ENCODE peak calls at places on chromosomes 5 and 9, in six cellular contexts. One of them, this sample, is unnamed. For H3K27me3 and H3K4me1, the result is how much of the 10 kb centered on the place peaks cover.

GRCh38 chr5:133944263-133945230 is 23.9 kb downstream of the C5orf15 start:
- DNase-seq in naive thymus-derived CD4-positive, alpha-beta T cell: peak
- DNase-seq in spleen: no peak
- DNase-seq in stomach: peak
- DNase-seq in colonic mucosa: peak
- DNase-seq in endodermal cell: peak
- DNase-seq in this sample: no peak

GRCh38 chr5:135934939-135935338 is 19.8 kb downstream of the LECT2 start:
- DNase-seq in endodermal cell: no peak
- DNase-seq in stomach: no peak
- DNase-seq in colonic mucosa: no peak
- DNase-seq in spleen: no peak
- DNase-seq in naive thymus-derived CD4-positive, alpha-beta T cell: no peak
- DNase-seq in this sample: no peak

GRCh38 chr5:40606077-40606765 is 73.5 kb upstream of the PTGER4 start:
- DNase-seq in colonic mucosa: no peak
- DNase-seq in naive thymus-derived CD4-positive, alpha-beta T cell: no peak
- DNase-seq in spleen: no peak
- DNase-seq in stomach: no peak
- DNase-seq in endodermal cell: no peak
- DNase-seq in this sample: no peak

GRCh38 chr9:129968690-129969485 is 74.1 kb downstream of the FNBP1 start:
- DNase-seq in spleen: no peak
- DNase-seq in stomach: no peak
- DNase-seq in colonic mucosa: no peak
- DNase-seq in naive thymus-derived CD4-positive, alpha-beta T cell: no peak
- DNase-seq in endodermal cell: no peak
- DNase-seq in this sample: no peak

GRCh38 chr9:98147582-98147981 is 28.6 kb upstream of the TRIM14 start:
- DNase-seq in colonic mucosa: no peak
- DNase-seq in stomach: no peak
- DNase-seq in spleen: no peak
- DNase-seq in endodermal cell: no peak
- DNase-seq in naive thymus-derived CD4-positive, alpha-beta T cell: no peak
- DNase-seq in this sample: no peak

GRCh38 chr5:117266237-117266725 is 691.7 kb upstream of the SEMA6A start:
- DNase-seq in spleen: no peak
- DNase-seq in naive thymus-derived CD4-positive, alpha-beta T cell: no peak
- DNase-seq in stomach: no peak
- DNase-seq in colonic mucosa: no peak
- DNase-seq in endodermal cell: no peak
- DNase-seq in this sample: no peak

GRCh38 chr9:75906531-75906930 is 16.1 kb downstream of the PCSK5 start:
- DNase-seq in endodermal cell: no peak
- DNase-seq in spleen: no peak
- DNase-seq in stomach: no peak
- DNase-seq in naive thymus-derived CD4-positive, alpha-beta T cell: no peak
- DNase-seq in colonic mucosa: no peak
- DNase-seq in this sample: no peak

GRCh38 chr5:13783731-13784130 is 160.8 kb downstream of the DNAH5 start:
- DNase-seq in endodermal cell: no peak
- DNase-seq in naive thymus-derived CD4-positive, alpha-beta T cell: no peak
- DNase-seq in stomach: no peak
- DNase-seq in spleen: no peak
- DNase-seq in colonic mucosa: no peak
- DNase-seq in this sample: no peak

GRCh38 chr5:63961125-63961597 is 1.1 kb downstream of the HTR1A start:
- DNase-seq in spleen: peak
- DNase-seq in endodermal cell: no peak
- DNase-seq in colonic mucosa: no peak
- DNase-seq in stomach: no peak
- DNase-seq in naive thymus-derived CD4-positive, alpha-beta T cell: no peak
- DNase-seq in this sample: no peak

GRCh38 chr9:81619353-81620008 is 69.9 kb downstream of the TLE1 start:
- DNase-seq in stomach: no peak
- DNase-seq in naive thymus-derived CD4-positive, alpha-beta T cell: no peak
- DNase-seq in colonic mucosa: no peak
- DNase-seq in endodermal cell: no peak
- DNase-seq in spleen: no peak
- DNase-seq in this sample: no peak

GRCh38 chr5:142746532-142746931 is 23.6 kb upstream of the ARHGAP26 start:
- DNase-seq in spleen: no peak
- DNase-seq in endodermal cell: no peak
- DNase-seq in stomach: no peak
- DNase-seq in colonic mucosa: no peak
- DNase-seq in naive thymus-derived CD4-positive, alpha-beta T cell: no peak
- DNase-seq in this sample: no peak

GRCh38 chr9:92094655-92095054 is 20.6 kb downstream of the SPTLC1 start:
- DNase-seq in spleen: no peak
- DNase-seq in naive thymus-derived CD4-positive, alpha-beta T cell: no peak
- DNase-seq in endodermal cell: peak
- DNase-seq in colonic mucosa: no peak
- DNase-seq in stomach: no peak
- DNase-seq in this sample: no peak

GRCh38 chr5:6201626-6202025 is 176.7 kb downstream of the MED10 start:
- DNase-seq in stomach: no peak
- DNase-seq in colonic mucosa: no peak
- DNase-seq in endodermal cell: no peak
- DNase-seq in naive thymus-derived CD4-positive, alpha-beta T cell: no peak
- DNase-seq in spleen: no peak
- DNase-seq in this sample: no peak

GRCh38 chr9:100425758-100426157 is 1.2 kb upstream of the MSANTD3 start:
- DNase-seq in endodermal cell: no peak
- DNase-seq in naive thymus-derived CD4-positive, alpha-beta T cell: no peak
- DNase-seq in spleen: no peak
- DNase-seq in stomach: no peak
- DNase-seq in colonic mucosa: no peak
- DNase-seq in this sample: no peak

GRCh38 chr5:123087173-123088030 is 1.6 kb upstream of the PRDM6 start:
- DNase-seq in naive thymus-derived CD4-positive, alpha-beta T cell: no peak
- DNase-seq in stomach: no peak
- DNase-seq in colonic mucosa: no peak
- DNase-seq in endodermal cell: peak
- DNase-seq in spleen: no peak
- DNase-seq in this sample: no peak

GRCh38 chr9:137319434-137319975 is 17.4 kb upstream of the NRARP start:
- DNase-seq in spleen: peak
- DNase-seq in naive thymus-derived CD4-positive, alpha-beta T cell: no peak
- DNase-seq in stomach: peak
- DNase-seq in endodermal cell: peak
- DNase-seq in colonic mucosa: no peak
- DNase-seq in this sample: no peak

GRCh38 chr5:893137-893506 is 438 bp downstream of the TRIP13 start:
- DNase-seq in stomach: no peak
- DNase-seq in endodermal cell: no peak
- DNase-seq in naive thymus-derived CD4-positive, alpha-beta T cell: no peak
- DNase-seq in spleen: no peak
- DNase-seq in colonic mucosa: no peak
- DNase-seq in this sample: no peak

GRCh38 chr9:129242971-129243561 is 65.0 kb upstream of the IER5L start:
- DNase-seq in stomach: no peak
- DNase-seq in colonic mucosa: no peak
- DNase-seq in spleen: peak
- DNase-seq in naive thymus-derived CD4-positive, alpha-beta T cell: no peak
- DNase-seq in endodermal cell: no peak
- DNase-seq in this sample: peak

GRCh38 chr5:136420168-136420916 is 55.0 kb upstream of the TRPC7 start:
- DNase-seq in naive thymus-derived CD4-positive, alpha-beta T cell: no peak
- DNase-seq in spleen: no peak
- DNase-seq in colonic mucosa: no peak
- DNase-seq in stomach: no peak
- DNase-seq in endodermal cell: peak
- DNase-seq in this sample: no peak

GRCh38 chr5:94228791-94229190 is 389.6 kb downstream of the KIAA0825 start:
- DNase-seq in stomach: no peak
- DNase-seq in spleen: no peak
- DNase-seq in colonic mucosa: no peak
- DNase-seq in endodermal cell: no peak
- DNase-seq in naive thymus-derived CD4-positive, alpha-beta T cell: no peak
- DNase-seq in this sample: no peak

GRCh38 chr5:127776477-127776876 is 73.3 kb downstream of the CCDC192 start:
- DNase-seq in endodermal cell: no peak
- DNase-seq in naive thymus-derived CD4-positive, alpha-beta T cell: no peak
- DNase-seq in colonic mucosa: no peak
- DNase-seq in stomach: no peak
- DNase-seq in spleen: no peak
- DNase-seq in this sample: no peak

GRCh38 chr9:19456996-19457693 is 48.3 kb downstream of the ACER2 start:
- DNase-seq in endodermal cell: peak
- DNase-seq in spleen: no peak
- DNase-seq in colonic mucosa: peak
- DNase-seq in naive thymus-derived CD4-positive, alpha-beta T cell: peak
- DNase-seq in stomach: peak
- DNase-seq in this sample: no peak

GRCh38 chr9:19934301-19934868 is 145.5 kb upstream of the SLC24A2 start:
- DNase-seq in stomach: peak
- DNase-seq in naive thymus-derived CD4-positive, alpha-beta T cell: no peak
- DNase-seq in spleen: no peak
- DNase-seq in endodermal cell: peak
- DNase-seq in colonic mucosa: peak
- DNase-seq in this sample: no peak

GRCh38 chr9:89144242-89144641 is 34.4 kb downstream of the SHC3 start:
- DNase-seq in endodermal cell: no peak
- DNase-seq in spleen: no peak
- DNase-seq in stomach: no peak
- DNase-seq in naive thymus-derived CD4-positive, alpha-beta T cell: no peak
- DNase-seq in colonic mucosa: no peak
- DNase-seq in this sample: no peak

GRCh38 chr5:150164211-150164610 is 2.4 kb upstream of the CDX1 start:
- DNase-seq in colonic mucosa: no peak
- DNase-seq in spleen: no peak
- DNase-seq in stomach: no peak
- DNase-seq in naive thymus-derived CD4-positive, alpha-beta T cell: no peak
- DNase-seq in endodermal cell: no peak
- DNase-seq in this sample: no peak

GRCh38 chr5:150167163-150167798 is 703 bp downstream of the CDX1 start:
- DNase-seq in stomach: no peak
- DNase-seq in naive thymus-derived CD4-positive, alpha-beta T cell: no peak
- DNase-seq in spleen: no peak
- DNase-seq in endodermal cell: peak
- DNase-seq in colonic mucosa: no peak
- DNase-seq in this sample: no peak

GRCh38 chr5:150164640-150165039 is 1.9 kb upstream of the CDX1 start:
- DNase-seq in endodermal cell: no peak
- DNase-seq in spleen: no peak
- DNase-seq in naive thymus-derived CD4-positive, alpha-beta T cell: no peak
- DNase-seq in colonic mucosa: peak
- DNase-seq in stomach: no peak
- DNase-seq in this sample: no peak

GRCh38 chr5:150167908-150168307 is 1.3 kb downstream of the CDX1 start:
- DNase-seq in endodermal cell: peak
- DNase-seq in naive thymus-derived CD4-positive, alpha-beta T cell: no peak
- DNase-seq in colonic mucosa: peak
- DNase-seq in stomach: no peak
- DNase-seq in spleen: no peak
- DNase-seq in this sample: no peak

DNA sequence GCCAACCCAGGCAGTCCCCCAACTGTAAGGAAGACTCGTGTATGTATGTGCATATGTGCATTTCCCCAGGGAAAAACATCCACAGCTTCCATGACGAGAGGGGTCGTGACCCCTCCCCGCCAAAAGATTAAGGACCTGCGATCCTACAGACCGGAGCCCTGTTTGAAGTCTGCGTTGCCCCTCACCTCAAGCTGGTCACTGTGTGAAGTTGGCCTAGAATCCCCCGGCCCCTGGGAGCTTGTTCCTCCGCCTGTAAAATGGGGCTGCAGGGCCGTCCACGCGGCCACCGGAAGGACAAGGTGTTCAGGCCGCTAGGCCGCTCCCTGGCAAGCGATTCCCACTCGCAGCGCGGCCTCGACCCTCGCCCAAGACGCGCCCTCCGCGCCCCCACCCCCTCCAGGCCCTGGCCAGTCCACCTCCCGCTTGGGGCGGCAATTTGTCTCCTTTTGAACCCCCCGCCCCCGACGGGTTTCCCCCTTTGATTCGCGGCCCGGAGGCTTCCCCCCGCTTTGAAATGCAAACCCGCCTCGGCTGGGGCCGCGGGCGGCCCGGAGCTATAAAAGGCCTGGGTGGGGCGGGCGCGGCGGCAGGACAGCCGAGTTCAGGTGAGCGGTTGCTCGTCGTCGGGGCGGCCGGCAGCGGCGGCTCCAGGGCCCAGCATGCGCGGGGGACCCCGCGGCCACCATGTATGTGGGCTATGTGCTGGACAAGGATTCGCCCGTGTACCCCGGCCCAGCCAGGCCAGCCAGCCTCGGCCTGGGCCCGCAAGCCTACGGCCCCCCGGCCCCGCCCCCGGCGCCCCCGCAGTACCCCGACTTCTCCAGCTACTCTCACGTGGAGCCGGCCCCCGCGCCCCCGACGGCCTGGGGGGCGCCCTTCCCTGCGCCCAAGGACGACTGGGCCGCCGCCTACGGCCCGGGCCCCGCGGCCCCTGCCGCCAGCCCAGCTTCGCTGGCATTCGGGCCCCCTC is at the start of gene CDX1:
- DNase-seq in spleen: no peak
- DNase-seq in endodermal cell: peak
- DNase-seq in stomach: no peak
- DNase-seq in naive thymus-derived CD4-positive, alpha-beta T cell: no peak
- DNase-seq in colonic mucosa: peak
- DNase-seq in this sample: no peak
- H3K27me3 ChIP-seq in spleen: under half
- H3K27me3 ChIP-seq in endodermal cell: half or more
- H3K27me3 ChIP-seq in stomach: under half
- H3K27me3 ChIP-seq in naive thymus-derived CD4-positive, alpha-beta T cell: under half
- H3K27me3 ChIP-seq in colonic mucosa: under half
- H3K27me3 ChIP-seq in this sample: under half

DNA sequence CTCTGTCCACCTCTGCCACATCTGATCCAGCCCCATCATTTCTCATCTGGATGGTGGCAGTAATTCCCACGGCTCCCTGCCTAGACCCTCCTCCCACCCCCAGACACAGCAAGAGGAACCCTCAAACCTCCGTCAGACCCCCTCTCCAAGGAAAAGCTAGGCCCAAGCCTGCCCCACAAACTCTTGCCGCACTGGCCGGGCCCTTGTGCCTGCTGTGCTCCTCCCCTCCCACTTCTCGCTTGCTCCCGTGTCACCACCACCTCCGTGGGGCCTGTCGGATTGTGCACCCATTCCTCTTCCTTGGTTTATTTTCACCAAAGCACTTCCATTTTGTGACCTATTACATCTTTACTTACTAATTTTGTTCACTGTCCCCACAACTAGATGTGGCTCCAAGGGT is 14.2 kb downstream of the BARX1 start:
- DNase-seq in stomach: no peak
- DNase-seq in spleen: no peak
- DNase-seq in endodermal cell: no peak
- DNase-seq in colonic mucosa: no peak
- DNase-seq in naive thymus-derived CD4-positive, alpha-beta T cell: no peak
- DNase-seq in this sample: no peak
- H3K4me1 ChIP-seq in stomach: under half
- H3K4me1 ChIP-seq in spleen: under half
- H3K4me1 ChIP-seq in endodermal cell: under half
- H3K4me1 ChIP-seq in colonic mucosa: under half
- H3K4me1 ChIP-seq in naive thymus-derived CD4-positive, alpha-beta T cell: under half
- H3K4me1 ChIP-seq in this sample: under half

GRCh38 chr9:125755340-125755739 is 8.2 kb downstream of the PBX3 start:
- DNase-seq in naive thymus-derived CD4-positive, alpha-beta T cell: no peak
- DNase-seq in spleen: no peak
- DNase-seq in endodermal cell: no peak
- DNase-seq in colonic mucosa: no peak
- DNase-seq in stomach: no peak
- DNase-seq in this sample: no peak
- H3K27me3 ChIP-seq in naive thymus-derived CD4-positive, alpha-beta T cell: under half
- H3K27me3 ChIP-seq in spleen: under half
- H3K27me3 ChIP-seq in endodermal cell: under half
- H3K27me3 ChIP-seq in colonic mucosa: under half
- H3K27me3 ChIP-seq in stomach: under half
- H3K27me3 ChIP-seq in this sample: under half

GRCh38 chr5:132099073-132099748 is 25.6 kb downstream of the CSF2 start:
- DNase-seq in stomach: no peak
- DNase-seq in endodermal cell: peak
- DNase-seq in spleen: no peak
- DNase-seq in colonic mucosa: no peak
- DNase-seq in naive thymus-derived CD4-positive, alpha-beta T cell: no peak
- DNase-seq in this sample: no peak
- H3K4me1 ChIP-seq in stomach: under half
- H3K4me1 ChIP-seq in endodermal cell: under half
- H3K4me1 ChIP-seq in spleen: half or more
- H3K4me1 ChIP-seq in colonic mucosa: under half
- H3K4me1 ChIP-seq in naive thymus-derived CD4-positive, alpha-beta T cell: half or more
- H3K4me1 ChIP-seq in this sample: under half